ENCODE peak calls at places on chromosomes 1 and 21, in seven cellular contexts. One of them, this sample, is unnamed.
A peak's percentile ranks its signal among the peaks of the same experiment; 100 is the strongest.

GRCh38 chr1:157166581-157166980 is 28.4 kb upstream of the ETV3 start:
- ATAC-seq in Right ventricle myocardium inferior: no peak
- ATAC-seq in stimulated activated naive CD8-positive, alpha-beta T cell treated with anti-CD3 and anti-CD28 coated beads, Interleukin-15, Interleukin-2, amounts not matched to agents 100 U/mL and 50 U/mL, for 24 hours: no peak
- ATAC-seq in activated B cell treated with CpG ODN at 0.5 μM for 24 hours: no peak
- ATAC-seq in T-cell: no peak
- ATAC-seq in activated CD8-positive, alpha-beta T cell treated with anti-CD3 and anti-CD28 coated beads for 36 hours: no peak
- ATAC-seq in GM12878: no peak
- ATAC-seq in this sample: no peak

GRCh38 chr1:40040511-40041465 is at the start of gene CAP1:
- ATAC-seq in Right ventricle myocardium inferior: peak; percentile 96
- ATAC-seq in stimulated activated naive CD8-positive, alpha-beta T cell treated with anti-CD3 and anti-CD28 coated beads, Interleukin-15, Interleukin-2, amounts not matched to agents 100 U/mL and 50 U/mL, for 24 hours: peak; percentile 93
- ATAC-seq in activated CD8-positive, alpha-beta T cell treated with anti-CD3 and anti-CD28 coated beads for 36 hours: peak; percentile 91
- ATAC-seq in T-cell: peak; percentile 86
- ATAC-seq in activated B cell treated with CpG ODN at 0.5 μM for 24 hours: peak; percentile 85
- ATAC-seq in GM12878: peak; percentile 88
- ATAC-seq in this sample: peak; percentile 95

GRCh38 chr1:159646687-159647086 is 59.1 kb downstream of the APCS start:
- ATAC-seq in stimulated activated naive CD8-positive, alpha-beta T cell treated with anti-CD3 and anti-CD28 coated beads, Interleukin-15, Interleukin-2, amounts not matched to agents 100 U/mL and 50 U/mL, for 24 hours: no peak
- ATAC-seq in T-cell: no peak
- ATAC-seq in Right ventricle myocardium inferior: peak; percentile 37
- ATAC-seq in GM12878: no peak
- ATAC-seq in activated B cell treated with CpG ODN at 0.5 μM for 24 hours: no peak
- ATAC-seq in activated CD8-positive, alpha-beta T cell treated with anti-CD3 and anti-CD28 coated beads for 36 hours: no peak
- ATAC-seq in this sample: no peak

GRCh38 chr1:157956754-157957153 is 36.7 kb upstream of the KIRREL1 start:
- ATAC-seq in activated B cell treated with CpG ODN at 0.5 μM for 24 hours: peak; percentile 56
- ATAC-seq in stimulated activated naive CD8-positive, alpha-beta T cell treated with anti-CD3 and anti-CD28 coated beads, Interleukin-15, Interleukin-2, amounts not matched to agents 100 U/mL and 50 U/mL, for 24 hours: no peak
- ATAC-seq in T-cell: no peak
- ATAC-seq in GM12878: no peak
- ATAC-seq in activated CD8-positive, alpha-beta T cell treated with anti-CD3 and anti-CD28 coated beads for 36 hours: no peak
- ATAC-seq in Right ventricle myocardium inferior: no peak
- ATAC-seq in this sample: peak; percentile 70

GRCh38 chr1:15808955-15809354 is 1.5 kb upstream of the UQCRHL start:
- ATAC-seq in activated B cell treated with CpG ODN at 0.5 μM for 24 hours: no peak
- ATAC-seq in Right ventricle myocardium inferior: no peak
- ATAC-seq in GM12878: no peak
- ATAC-seq in activated CD8-positive, alpha-beta T cell treated with anti-CD3 and anti-CD28 coated beads for 36 hours: no peak
- ATAC-seq in stimulated activated naive CD8-positive, alpha-beta T cell treated with anti-CD3 and anti-CD28 coated beads, Interleukin-15, Interleukin-2, amounts not matched to agents 100 U/mL and 50 U/mL, for 24 hours: no peak
- ATAC-seq in T-cell: no peak
- ATAC-seq in this sample: no peak

GRCh38 chr21:41045534-41046268 is 122.3 kb upstream of the BACE2 start:
- ATAC-seq in Right ventricle myocardium inferior: no peak
- ATAC-seq in stimulated activated naive CD8-positive, alpha-beta T cell treated with anti-CD3 and anti-CD28 coated beads, Interleukin-15, Interleukin-2, amounts not matched to agents 100 U/mL and 50 U/mL, for 24 hours: no peak
- ATAC-seq in activated CD8-positive, alpha-beta T cell treated with anti-CD3 and anti-CD28 coated beads for 36 hours: no peak
- ATAC-seq in activated B cell treated with CpG ODN at 0.5 μM for 24 hours: no peak
- ATAC-seq in GM12878: no peak
- ATAC-seq in T-cell: no peak
- ATAC-seq in this sample: no peak

GRCh38 chr1:162006081-162006480 is 17.6 kb downstream of the OLFML2B start:
- ATAC-seq in Right ventricle myocardium inferior: no peak
- ATAC-seq in GM12878: no peak
- ATAC-seq in T-cell: no peak
- ATAC-seq in activated B cell treated with CpG ODN at 0.5 μM for 24 hours: no peak
- ATAC-seq in stimulated activated naive CD8-positive, alpha-beta T cell treated with anti-CD3 and anti-CD28 coated beads, Interleukin-15, Interleukin-2, amounts not matched to agents 100 U/mL and 50 U/mL, for 24 hours: no peak
- ATAC-seq in activated CD8-positive, alpha-beta T cell treated with anti-CD3 and anti-CD28 coated beads for 36 hours: no peak
- ATAC-seq in this sample: no peak

GRCh38 chr1:64950284-64950809 is 16.0 kb downstream of the JAK1 start:
- ATAC-seq in T-cell: no peak
- ATAC-seq in activated CD8-positive, alpha-beta T cell treated with anti-CD3 and anti-CD28 coated beads for 36 hours: no peak
- ATAC-seq in activated B cell treated with CpG ODN at 0.5 μM for 24 hours: no peak
- ATAC-seq in GM12878: no peak
- ATAC-seq in stimulated activated naive CD8-positive, alpha-beta T cell treated with anti-CD3 and anti-CD28 coated beads, Interleukin-15, Interleukin-2, amounts not matched to agents 100 U/mL and 50 U/mL, for 24 hours: no peak
- ATAC-seq in Right ventricle myocardium inferior: no peak
- ATAC-seq in this sample: no peak

GRCh38 chr1:51679435-51679834 is 62.5 kb downstream of the OSBPL9 start:
- ATAC-seq in activated CD8-positive, alpha-beta T cell treated with anti-CD3 and anti-CD28 coated beads for 36 hours: peak; percentile 85
- ATAC-seq in stimulated activated naive CD8-positive, alpha-beta T cell treated with anti-CD3 and anti-CD28 coated beads, Interleukin-15, Interleukin-2, amounts not matched to agents 100 U/mL and 50 U/mL, for 24 hours: peak; percentile 98
- ATAC-seq in GM12878: peak; percentile 87
- ATAC-seq in activated B cell treated with CpG ODN at 0.5 μM for 24 hours: no peak
- ATAC-seq in T-cell: no peak
- ATAC-seq in Right ventricle myocardium inferior: no peak
- ATAC-seq in this sample: no peak

GRCh38 chr1:51535006-51535592 is 16.0 kb upstream of the EPS15 start:
- ATAC-seq in stimulated activated naive CD8-positive, alpha-beta T cell treated with anti-CD3 and anti-CD28 coated beads, Interleukin-15, Interleukin-2, amounts not matched to agents 100 U/mL and 50 U/mL, for 24 hours: no peak
- ATAC-seq in activated B cell treated with CpG ODN at 0.5 μM for 24 hours: peak; percentile 58
- ATAC-seq in GM12878: peak; percentile 72
- ATAC-seq in Right ventricle myocardium inferior: peak; percentile 62
- ATAC-seq in activated CD8-positive, alpha-beta T cell treated with anti-CD3 and anti-CD28 coated beads for 36 hours: no peak
- ATAC-seq in T-cell: peak; percentile 48
- ATAC-seq in this sample: no peak

GRCh38 chr1:115325876-115326275 is 12.2 kb downstream of the NGF start:
- ATAC-seq in activated B cell treated with CpG ODN at 0.5 μM for 24 hours: no peak
- ATAC-seq in Right ventricle myocardium inferior: peak; percentile 64
- ATAC-seq in GM12878: no peak
- ATAC-seq in stimulated activated naive CD8-positive, alpha-beta T cell treated with anti-CD3 and anti-CD28 coated beads, Interleukin-15, Interleukin-2, amounts not matched to agents 100 U/mL and 50 U/mL, for 24 hours: no peak
- ATAC-seq in activated CD8-positive, alpha-beta T cell treated with anti-CD3 and anti-CD28 coated beads for 36 hours: no peak
- ATAC-seq in T-cell: no peak
- ATAC-seq in this sample: no peak

GRCh38 chr1:107525961-107526360 is 385.1 kb downstream of the NTNG1 start:
- ATAC-seq in stimulated activated naive CD8-positive, alpha-beta T cell treated with anti-CD3 and anti-CD28 coated beads, Interleukin-15, Interleukin-2, amounts not matched to agents 100 U/mL and 50 U/mL, for 24 hours: no peak
- ATAC-seq in activated CD8-positive, alpha-beta T cell treated with anti-CD3 and anti-CD28 coated beads for 36 hours: no peak
- ATAC-seq in activated B cell treated with CpG ODN at 0.5 μM for 24 hours: no peak
- ATAC-seq in Right ventricle myocardium inferior: no peak
- ATAC-seq in T-cell: no peak
- ATAC-seq in GM12878: no peak
- ATAC-seq in this sample: no peak

GRCh38 chr1:8182034-8182761 is 135.7 kb upstream of the SLC45A1 start:
- ATAC-seq in Right ventricle myocardium inferior: no peak
- ATAC-seq in T-cell: peak; percentile 90
- ATAC-seq in GM12878: peak; percentile 87
- ATAC-seq in stimulated activated naive CD8-positive, alpha-beta T cell treated with anti-CD3 and anti-CD28 coated beads, Interleukin-15, Interleukin-2, amounts not matched to agents 100 U/mL and 50 U/mL, for 24 hours: peak; percentile 46
- ATAC-seq in activated B cell treated with CpG ODN at 0.5 μM for 24 hours: no peak
- ATAC-seq in activated CD8-positive, alpha-beta T cell treated with anti-CD3 and anti-CD28 coated beads for 36 hours: peak; percentile 45
- ATAC-seq in this sample: no peak

GRCh38 chr1:61109910-61110309 is 27.5 kb downstream of the NFIA start:
- ATAC-seq in T-cell: no peak
- ATAC-seq in activated CD8-positive, alpha-beta T cell treated with anti-CD3 and anti-CD28 coated beads for 36 hours: no peak
- ATAC-seq in GM12878: no peak
- ATAC-seq in activated B cell treated with CpG ODN at 0.5 μM for 24 hours: no peak
- ATAC-seq in Right ventricle myocardium inferior: no peak
- ATAC-seq in stimulated activated naive CD8-positive, alpha-beta T cell treated with anti-CD3 and anti-CD28 coated beads, Interleukin-15, Interleukin-2, amounts not matched to agents 100 U/mL and 50 U/mL, for 24 hours: no peak
- ATAC-seq in this sample: no peak

GRCh38 chr1:172838681-172839313 is 179.9 kb downstream of the FASLG start:
- ATAC-seq in stimulated activated naive CD8-positive, alpha-beta T cell treated with anti-CD3 and anti-CD28 coated beads, Interleukin-15, Interleukin-2, amounts not matched to agents 100 U/mL and 50 U/mL, for 24 hours: no peak
- ATAC-seq in activated CD8-positive, alpha-beta T cell treated with anti-CD3 and anti-CD28 coated beads for 36 hours: no peak
- ATAC-seq in activated B cell treated with CpG ODN at 0.5 μM for 24 hours: no peak
- ATAC-seq in GM12878: no peak
- ATAC-seq in T-cell: peak; percentile 7
- ATAC-seq in Right ventricle myocardium inferior: no peak
- ATAC-seq in this sample: no peak

GRCh38 chr1:15186073-15186845 is 32.7 kb downstream of the TMEM51 start:
- ATAC-seq in activated CD8-positive, alpha-beta T cell treated with anti-CD3 and anti-CD28 coated beads for 36 hours: no peak
- ATAC-seq in GM12878: no peak
- ATAC-seq in Right ventricle myocardium inferior: no peak
- ATAC-seq in activated B cell treated with CpG ODN at 0.5 μM for 24 hours: no peak
- ATAC-seq in stimulated activated naive CD8-positive, alpha-beta T cell treated with anti-CD3 and anti-CD28 coated beads, Interleukin-15, Interleukin-2, amounts not matched to agents 100 U/mL and 50 U/mL, for 24 hours: no peak
- ATAC-seq in T-cell: no peak
- ATAC-seq in this sample: no peak

GRCh38 chr1:165645654-165646366 is 14.8 kb downstream of the MGST3 start:
- ATAC-seq in T-cell: peak; percentile 67
- ATAC-seq in activated B cell treated with CpG ODN at 0.5 μM for 24 hours: peak; percentile 76
- ATAC-seq in activated CD8-positive, alpha-beta T cell treated with anti-CD3 and anti-CD28 coated beads for 36 hours: no peak
- ATAC-seq in Right ventricle myocardium inferior: peak; percentile 68
- ATAC-seq in GM12878: peak; percentile 55
- ATAC-seq in stimulated activated naive CD8-positive, alpha-beta T cell treated with anti-CD3 and anti-CD28 coated beads, Interleukin-15, Interleukin-2, amounts not matched to agents 100 U/mL and 50 U/mL, for 24 hours: peak; percentile 49
- ATAC-seq in this sample: peak; percentile 8

GRCh38 chr21:38982804-38983203 is 177.1 kb downstream of the ETS2 start:
- ATAC-seq in stimulated activated naive CD8-positive, alpha-beta T cell treated with anti-CD3 and anti-CD28 coated beads, Interleukin-15, Interleukin-2, amounts not matched to agents 100 U/mL and 50 U/mL, for 24 hours: no peak
- ATAC-seq in activated CD8-positive, alpha-beta T cell treated with anti-CD3 and anti-CD28 coated beads for 36 hours: no peak
- ATAC-seq in activated B cell treated with CpG ODN at 0.5 μM for 24 hours: no peak
- ATAC-seq in T-cell: no peak
- ATAC-seq in GM12878: no peak
- ATAC-seq in Right ventricle myocardium inferior: no peak
- ATAC-seq in this sample: no peak

GRCh38 chr1:112674986-112675727 is 698 bp downstream of the MOV10 start:
- ATAC-seq in activated B cell treated with CpG ODN at 0.5 μM for 24 hours: peak; percentile 53
- ATAC-seq in stimulated activated naive CD8-positive, alpha-beta T cell treated with anti-CD3 and anti-CD28 coated beads, Interleukin-15, Interleukin-2, amounts not matched to agents 100 U/mL and 50 U/mL, for 24 hours: peak; percentile 50
- ATAC-seq in Right ventricle myocardium inferior: peak; percentile 75
- ATAC-seq in T-cell: peak; percentile 62
- ATAC-seq in GM12878: peak; percentile 73
- ATAC-seq in activated CD8-positive, alpha-beta T cell treated with anti-CD3 and anti-CD28 coated beads for 36 hours: peak; percentile 41
- ATAC-seq in this sample: peak; percentile 64

GRCh38 chr1:243179714-243180113 is 75.4 kb downstream of the CEP170 start:
- ATAC-seq in GM12878: no peak
- ATAC-seq in stimulated activated naive CD8-positive, alpha-beta T cell treated with anti-CD3 and anti-CD28 coated beads, Interleukin-15, Interleukin-2, amounts not matched to agents 100 U/mL and 50 U/mL, for 24 hours: peak; percentile 68
- ATAC-seq in activated CD8-positive, alpha-beta T cell treated with anti-CD3 and anti-CD28 coated beads for 36 hours: peak; percentile 69
- ATAC-seq in Right ventricle myocardium inferior: no peak
- ATAC-seq in T-cell: peak; percentile 58
- ATAC-seq in activated B cell treated with CpG ODN at 0.5 μM for 24 hours: no peak
- ATAC-seq in this sample: no peak

GRCh38 chr1:230707732-230708630 is 5.9 kb downstream of the AGT start:
- ATAC-seq in activated B cell treated with CpG ODN at 0.5 μM for 24 hours: no peak
- ATAC-seq in activated CD8-positive, alpha-beta T cell treated with anti-CD3 and anti-CD28 coated beads for 36 hours: no peak
- ATAC-seq in Right ventricle myocardium inferior: no peak
- ATAC-seq in T-cell: no peak
- ATAC-seq in GM12878: no peak
- ATAC-seq in stimulated activated naive CD8-positive, alpha-beta T cell treated with anti-CD3 and anti-CD28 coated beads, Interleukin-15, Interleukin-2, amounts not matched to agents 100 U/mL and 50 U/mL, for 24 hours: no peak
- ATAC-seq in this sample: peak; percentile 28

GRCh38 chr1:234555390-234556112 is 54.4 kb downstream of the IRF2BP2 start:
- ATAC-seq in T-cell: no peak
- ATAC-seq in activated CD8-positive, alpha-beta T cell treated with anti-CD3 and anti-CD28 coated beads for 36 hours: no peak
- ATAC-seq in activated B cell treated with CpG ODN at 0.5 μM for 24 hours: no peak
- ATAC-seq in GM12878: no peak
- ATAC-seq in stimulated activated naive CD8-positive, alpha-beta T cell treated with anti-CD3 and anti-CD28 coated beads, Interleukin-15, Interleukin-2, amounts not matched to agents 100 U/mL and 50 U/mL, for 24 hours: no peak
- ATAC-seq in Right ventricle myocardium inferior: no peak
- ATAC-seq in this sample: no peak

GRCh38 chr1:35894183-35894582 is 11.2 kb downstream of the AGO1 start:
- ATAC-seq in GM12878: peak; percentile 99
- ATAC-seq in T-cell: no peak
- ATAC-seq in activated B cell treated with CpG ODN at 0.5 μM for 24 hours: peak; percentile 99
- ATAC-seq in Right ventricle myocardium inferior: peak; percentile 41
- ATAC-seq in stimulated activated naive CD8-positive, alpha-beta T cell treated with anti-CD3 and anti-CD28 coated beads, Interleukin-15, Interleukin-2, amounts not matched to agents 100 U/mL and 50 U/mL, for 24 hours: peak; percentile 71
- ATAC-seq in activated CD8-positive, alpha-beta T cell treated with anti-CD3 and anti-CD28 coated beads for 36 hours: peak; percentile 45
- ATAC-seq in this sample: peak; percentile 99

GRCh38 chr1:35629051-35629450 is 12.3 kb downstream of the PSMB2 start:
- ATAC-seq in stimulated activated naive CD8-positive, alpha-beta T cell treated with anti-CD3 and anti-CD28 coated beads, Interleukin-15, Interleukin-2, amounts not matched to agents 100 U/mL and 50 U/mL, for 24 hours: no peak
- ATAC-seq in GM12878: no peak
- ATAC-seq in T-cell: no peak
- ATAC-seq in Right ventricle myocardium inferior: no peak
- ATAC-seq in activated B cell treated with CpG ODN at 0.5 μM for 24 hours: no peak
- ATAC-seq in activated CD8-positive, alpha-beta T cell treated with anti-CD3 and anti-CD28 coated beads for 36 hours: no peak
- ATAC-seq in this sample: no peak

GRCh38 chr21:33286600-33287456 is 20.7 kb downstream of the IL10RB start:
- ATAC-seq in activated CD8-positive, alpha-beta T cell treated with anti-CD3 and anti-CD28 coated beads for 36 hours: no peak
- ATAC-seq in T-cell: no peak
- ATAC-seq in Right ventricle myocardium inferior: peak; percentile 75
- ATAC-seq in activated B cell treated with CpG ODN at 0.5 μM for 24 hours: no peak
- ATAC-seq in GM12878: no peak
- ATAC-seq in stimulated activated naive CD8-positive, alpha-beta T cell treated with anti-CD3 and anti-CD28 coated beads, Interleukin-15, Interleukin-2, amounts not matched to agents 100 U/mL and 50 U/mL, for 24 hours: no peak
- ATAC-seq in this sample: no peak

This sample was measured in stimulated activated memory B cell treated with anti-CD40 and anti-IgM and Interleukin-4, amounts not matched to agents 10 μg/mL and 1 μg/mL and 100 μg/mL, for 72 hours.